ENCODE peak calls at places on chromosomes 3 and 15, in seven cellular contexts. C, Y, D, S, R, U and T are unnamed samples.

GRCh38 chr15:60708684-60709083 is 229.7 kb upstream of the ICE2 start:
- DNase-seq in R (no peak), Y (no peak), D (no peak), U (no peak), C (no peak), S (no peak), T (peak; percentile 41)

GRCh38 chr3:3586843-3587626 is 212.2 kb upstream of the LRRN1 start:
- DNase-seq in C (no peak), S (no peak), D (no peak), Y (no peak), U (no peak), R (no peak), T (no peak)

GRCh38 chr3:63470745-63471144 is 181.7 kb upstream of the SNTN start:
- DNase-seq in D (no peak), R (no peak), U (no peak), C (no peak), S (no peak), Y (no peak), T (no peak)

GRCh38 chr3:174737966-174738365 is 121.2 kb upstream of the NAALADL2 start:
- DNase-seq in C (no peak), R (no peak), Y (no peak), D (no peak), U (no peak), S (no peak), T (no peak)

GRCh38 chr3:134095005-134095404 is 65.3 kb upstream of the SLCO2A1 start:
- DNase-seq in U (no peak), C (no peak), R (no peak), D (no peak), S (no peak), Y (no peak), T (no peak)

GRCh38 chr3:139982404-139982803 is 47.4 kb downstream of the CLSTN2 start:
- DNase-seq in R (no peak), D (no peak), C (no peak), Y (no peak), U (no peak), S (no peak), T (peak; percentile 2)

GRCh38 chr15:69375151-69375790 is 38.9 kb upstream of the KIF23 start:
- DNase-seq in C (no peak), D (no peak), S (no peak), U (no peak), R (no peak), Y (no peak), T (no peak)

GRCh38 chr3:47961815-47962606 is 54.2 kb downstream of the MAP4 start:
- DNase-seq in S (peak; percentile 17), U (no peak), D (peak; percentile 40), Y (no peak), C (no peak), R (no peak), T (no peak)

GRCh38 chr3:46714728-46715506 is 2.8 kb downstream of the PRSS50 start:
- DNase-seq in C (no peak), Y (no peak), D (no peak), R (no peak), S (no peak), U (no peak), T (no peak)

GRCh38 chr3:106610362-106610997 is 741.7 kb upstream of the CBLB start:
- DNase-seq in U (no peak), R (no peak), S (no peak), Y (no peak), D (no peak), C (no peak), T (no peak)

GRCh38 chr3:6047016-6047415 is 813.9 kb upstream of the GRM7 start:
- DNase-seq in D (no peak), U (no peak), C (no peak), S (no peak), R (no peak), Y (no peak), T (no peak)

GRCh38 chr3:154469585-154469984 is 39.6 kb upstream of the GPR149 start:
- DNase-seq in S (no peak), D (no peak), C (no peak), Y (no peak), U (no peak), R (no peak), T (no peak)

GRCh38 chr3:61912158-61912557 is 350.8 kb downstream of the PTPRG start:
- DNase-seq in C (no peak), U (no peak), R (no peak), S (no peak), D (no peak), Y (no peak), T (no peak)

GRCh38 chr15:66023322-66023972 is 154.2 kb downstream of the RAB11A start:
- DNase-seq in S (no peak), D (no peak), U (no peak), C (no peak), R (no peak), Y (no peak), T (no peak)

GRCh38 chr3:175692256-175692655 is 833.1 kb downstream of the NAALADL2 start:
- DNase-seq in R (no peak), U (no peak), C (no peak), S (no peak), D (no peak), Y (no peak), T (no peak)

GRCh38 chr3:151166161-151166560 is 36.9 kb downstream of the GPR171 start:
- DNase-seq in C (no peak), D (no peak), R (no peak), S (no peak), Y (peak; percentile 15), U (no peak), T (no peak)

GRCh38 chr15:80801891-80802680 is 22.9 kb downstream of the CEMIP start:
- DNase-seq in C (no peak), R (no peak), U (no peak), Y (no peak), D (no peak), S (no peak), T (no peak)

GRCh38 chr3:188946837-188947236 is 224.9 kb upstream of the TPRG1 start:
- DNase-seq in U (no peak), C (no peak), D (no peak), S (no peak), Y (no peak), R (no peak), T (peak; percentile 57)

GRCh38 chr3:128112406-128112968 is 11.1 kb downstream of the RUVBL1 start:
- DNase-seq in R (no peak), C (no peak), D (no peak), S (peak; percentile 24), Y (no peak), U (peak; percentile 64), T (peak; percentile 85)

GRCh38 chr3:128111147-128111546 is 12.5 kb downstream of the RUVBL1 start:
- DNase-seq in R (no peak), D (no peak), U (no peak), C (no peak), S (no peak), Y (no peak), T (no peak)

GRCh38 chr3:128113817-128114794 is 9.5 kb downstream of the RUVBL1 start:
- DNase-seq in Y (no peak), R (peak; percentile 68), D (peak; percentile 79), S (no peak), C (no peak), U (no peak), T (no peak)
- H3K27ac ChIP-seq in Y (no peak overlapping the region), R (no peak overlapping the region), D (peak overlapping the region; percentile 43), S (no peak overlapping the region), C (no peak overlapping the region), U (peak overlapping the region; percentile 48), T (peak overlapping the region; percentile 54)

DNA sequence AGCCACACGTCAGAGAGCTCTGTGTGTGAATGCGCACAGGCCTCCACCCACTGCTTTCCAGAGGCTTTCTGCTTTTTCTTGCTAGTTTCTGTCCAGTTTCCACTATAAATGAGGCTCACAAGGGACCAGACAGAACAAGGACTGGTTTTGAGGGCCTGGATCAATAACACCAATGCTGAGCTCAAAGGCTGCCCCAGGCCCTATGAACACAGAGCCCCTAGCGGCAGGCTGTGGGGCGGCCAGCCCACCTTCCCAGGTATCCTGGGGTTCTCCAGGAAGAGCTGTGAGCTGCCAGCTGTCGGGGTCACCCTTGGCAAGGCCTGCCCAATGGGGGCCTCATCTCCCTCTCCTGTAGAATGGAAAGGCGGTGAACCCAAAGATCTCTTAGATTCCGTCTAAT is 2.2 kb upstream of the ITIH3 start:
- DNase-seq in S (no peak), Y (peak; percentile 58), U (no peak), R (peak; percentile 32), D (no peak), C (no peak), T (no peak)
- TF ChIP-seq CTCF in S (no peak), Y (peak; percentile 87), U (no peak), R (no peak), D (no peak), C (no peak), T (peak; percentile 26)

GRCh38 chr15:32885711-32886110 is 167.9 kb downstream of the GREM1 start:
- DNase-seq in D (no peak), U (no peak), Y (no peak), S (no peak), C (no peak), R (no peak), T (no peak)

GRCh38 chr15:32886441-32886840 is 168.6 kb downstream of the GREM1 start:
- DNase-seq in D (no peak), Y (no peak), U (no peak), S (no peak), C (no peak), R (no peak), T (peak; percentile 32)

GRCh38 chr15:32887090-32887489 is 169.3 kb downstream of the GREM1 start:
- DNase-seq in U (no peak), Y (no peak), R (no peak), C (no peak), D (no peak), S (no peak), T (no peak)

GRCh38 chr15:32889189-32889588 is 171.4 kb downstream of the GREM1 start:
- DNase-seq in D (no peak), C (no peak), S (no peak), Y (no peak), R (no peak), U (no peak), T (no peak)

GRCh38 chr15:32888221-32888761 is 170.5 kb downstream of the GREM1 start:
- DNase-seq in U (no peak), Y (no peak), S (no peak), D (no peak), R (no peak), C (no peak), T (no peak)
- H3K27ac ChIP-seq in U (no peak overlapping the region), Y (no peak overlapping the region), S (no peak overlapping the region), D (no peak overlapping the region), R (no peak overlapping the region), C (no peak overlapping the region), T (no peak overlapping the region)

DNA sequence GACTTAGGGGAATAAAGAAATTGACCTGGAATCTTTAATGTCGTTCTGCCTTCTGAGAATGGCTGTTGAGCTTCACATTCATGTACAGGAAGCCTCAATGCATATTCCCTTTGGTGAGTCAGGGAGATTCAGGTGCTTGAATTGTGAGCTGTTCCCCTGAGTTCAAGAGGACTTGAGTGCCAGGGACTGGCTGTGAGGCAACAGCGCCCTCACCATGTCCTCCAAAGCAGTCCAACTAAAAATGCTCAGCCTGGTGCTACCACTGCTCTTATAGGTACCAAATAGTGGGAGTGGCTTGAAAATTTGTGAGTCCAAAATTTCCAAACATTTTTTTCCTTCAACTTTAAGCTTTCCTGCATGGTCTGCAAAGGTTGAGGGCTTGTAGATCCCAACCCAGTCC is 54.1 kb downstream of the LEO1 start:
- DNase-seq in U (no peak), C (no peak), D (peak; percentile 6), R (no peak), S (no peak), Y (peak; percentile 50), T (peak; percentile 44)
- TF ChIP-seq CTCF in U (no peak), C (peak; percentile 35), D (no peak), R (no peak), S (no peak), Y (peak; percentile 80), T (peak; percentile 33)